ENCODE peak calls at places on chromosomes 4 and X, in six cellular contexts. One of them, this sample, is unnamed.

GRCh38 chr4:128635141-128635911 is 174.2 kb upstream of the JADE1 start:
- DNase-seq in neural progenitor cell: peak; percentile 46
- DNase-seq in PC-3: no peak
- DNase-seq in IMR-90: peak; percentile 55
- DNase-seq in mesenchymal stem cell: peak; percentile 48
- DNase-seq in MM.1S: no peak
- DNase-seq in this sample: no peak

GRCh38 chr4:166128452-166128851 is 255.4 kb downstream of the TLL1 start:
- DNase-seq in mesenchymal stem cell: no peak
- DNase-seq in IMR-90: no peak
- DNase-seq in PC-3: peak; percentile 67
- DNase-seq in neural progenitor cell: no peak
- DNase-seq in MM.1S: no peak
- DNase-seq in this sample: no peak

GRCh38 chrX:152915541-152916241 is 17.8 kb downstream of the ZNF185 start:
- DNase-seq in MM.1S: peak; percentile 9
- DNase-seq in neural progenitor cell: peak; percentile 62
- DNase-seq in IMR-90: peak; percentile 79
- DNase-seq in PC-3: peak; percentile 78
- DNase-seq in mesenchymal stem cell: peak; percentile 71
- DNase-seq in this sample: no peak

GRCh38 chr4:41041541-41041940 is 172.8 kb downstream of the APBB2 start:
- DNase-seq in IMR-90: no peak
- DNase-seq in MM.1S: no peak
- DNase-seq in neural progenitor cell: no peak
- DNase-seq in PC-3: no peak
- DNase-seq in mesenchymal stem cell: no peak
- DNase-seq in this sample: no peak

GRCh38 chr4:26583538-26583864 is 383 bp upstream of the TBC1D19 start:
- DNase-seq in PC-3: peak; percentile 57
- DNase-seq in neural progenitor cell: no peak
- DNase-seq in IMR-90: no peak
- DNase-seq in mesenchymal stem cell: no peak
- DNase-seq in MM.1S: no peak
- DNase-seq in this sample: no peak

GRCh38 chrX:47560831-47561652 is at the start of gene ARAF:
- DNase-seq in mesenchymal stem cell: peak; percentile 99
- DNase-seq in MM.1S: peak; percentile 98
- DNase-seq in PC-3: peak; percentile 99
- DNase-seq in neural progenitor cell: peak; percentile 96
- DNase-seq in IMR-90: peak; percentile 99
- DNase-seq in this sample: peak; percentile 98

GRCh38 chrX:28586291-28586690 is 955 bp upstream of the IL1RAPL1 start:
- DNase-seq in IMR-90: peak; percentile 45
- DNase-seq in mesenchymal stem cell: peak; percentile 56
- DNase-seq in MM.1S: no peak
- DNase-seq in PC-3: peak; percentile 20
- DNase-seq in neural progenitor cell: peak; percentile 71
- DNase-seq in this sample: no peak

GRCh38 chrX:34655496-34656258 is 1.4 kb downstream of the TMEM47 start:
- DNase-seq in MM.1S: no peak
- DNase-seq in PC-3: no peak
- DNase-seq in mesenchymal stem cell: peak; percentile 34
- DNase-seq in neural progenitor cell: peak; percentile 44
- DNase-seq in IMR-90: no peak
- DNase-seq in this sample: no peak

GRCh38 chrX:20620301-20620700 is 353.6 kb upstream of the RPS6KA3 start:
- DNase-seq in PC-3: peak; percentile 76
- DNase-seq in mesenchymal stem cell: no peak
- DNase-seq in neural progenitor cell: no peak
- DNase-seq in IMR-90: no peak
- DNase-seq in MM.1S: no peak
- DNase-seq in this sample: no peak

GRCh38 chrX:24023972-24024664 is 2.9 kb downstream of the KLHL15 start:
- DNase-seq in neural progenitor cell: peak; percentile 28
- DNase-seq in mesenchymal stem cell: peak; percentile 37
- DNase-seq in MM.1S: peak; percentile 15
- DNase-seq in PC-3: peak; percentile 8
- DNase-seq in IMR-90: peak; percentile 23
- DNase-seq in this sample: no peak

GRCh38 chr4:69523385-69524132 is 27.9 kb upstream of the UGT2B4 start:
- DNase-seq in IMR-90: no peak
- DNase-seq in neural progenitor cell: no peak
- DNase-seq in MM.1S: no peak
- DNase-seq in mesenchymal stem cell: no peak
- DNase-seq in PC-3: no peak
- DNase-seq in this sample: no peak

GRCh38 chr4:78863991-78864390 is 75.2 kb downstream of the PAQR3 start:
- DNase-seq in MM.1S: no peak
- DNase-seq in PC-3: no peak
- DNase-seq in IMR-90: no peak
- DNase-seq in mesenchymal stem cell: no peak
- DNase-seq in neural progenitor cell: no peak
- DNase-seq in this sample: no peak

GRCh38 chr4:24675723-24676122 is 91.4 kb upstream of the DHX15 start:
- DNase-seq in mesenchymal stem cell: no peak
- DNase-seq in IMR-90: no peak
- DNase-seq in MM.1S: no peak
- DNase-seq in neural progenitor cell: no peak
- DNase-seq in PC-3: no peak
- DNase-seq in this sample: no peak

GRCh38 chr4:170386974-170387373 is 297.2 kb upstream of the AADAT start:
- DNase-seq in IMR-90: peak; percentile 46
- DNase-seq in MM.1S: peak; percentile 25
- DNase-seq in PC-3: no peak
- DNase-seq in mesenchymal stem cell: no peak
- DNase-seq in neural progenitor cell: no peak
- DNase-seq in this sample: no peak

GRCh38 chrX:17459008-17459407 is 84.0 kb downstream of the NHS start:
- DNase-seq in MM.1S: no peak
- DNase-seq in PC-3: no peak
- DNase-seq in mesenchymal stem cell: no peak
- DNase-seq in neural progenitor cell: no peak
- DNase-seq in IMR-90: peak; percentile 61
- DNase-seq in this sample: no peak

GRCh38 chrX:43970528-43970927 is 2.7 kb downstream of the NDP start:
- DNase-seq in MM.1S: no peak
- DNase-seq in neural progenitor cell: no peak
- DNase-seq in PC-3: peak; percentile 57
- DNase-seq in mesenchymal stem cell: no peak
- DNase-seq in IMR-90: peak; percentile 68
- DNase-seq in this sample: no peak

GRCh38 chrX:124573458-124573857 is 227.1 kb downstream of the SH2D1A start:
- DNase-seq in neural progenitor cell: no peak
- DNase-seq in IMR-90: no peak
- DNase-seq in mesenchymal stem cell: peak; percentile 29
- DNase-seq in PC-3: peak; percentile 7
- DNase-seq in MM.1S: no peak
- DNase-seq in this sample: no peak

GRCh38 chr4:8747467-8747841 is 124.2 kb downstream of the HMX1 start:
- DNase-seq in mesenchymal stem cell: no peak
- DNase-seq in IMR-90: no peak
- DNase-seq in MM.1S: no peak
- DNase-seq in neural progenitor cell: peak; percentile 32
- DNase-seq in PC-3: no peak
- DNase-seq in this sample: peak; percentile 32

GRCh38 chr4:139924782-139925181 is 229.2 kb downstream of the MAML3 start:
- DNase-seq in mesenchymal stem cell: no peak
- DNase-seq in IMR-90: no peak
- DNase-seq in neural progenitor cell: no peak
- DNase-seq in PC-3: no peak
- DNase-seq in MM.1S: no peak
- DNase-seq in this sample: no peak

GRCh38 chr4:126898815-126899214 is 733.9 kb upstream of the INTU start:
- DNase-seq in MM.1S: no peak
- DNase-seq in mesenchymal stem cell: no peak
- DNase-seq in IMR-90: no peak
- DNase-seq in PC-3: no peak
- DNase-seq in neural progenitor cell: no peak
- DNase-seq in this sample: no peak

GRCh38 chr4:158996669-158997074 is 106.2 kb upstream of the RAPGEF2 start:
- DNase-seq in mesenchymal stem cell: peak; percentile 91
- DNase-seq in neural progenitor cell: no peak
- DNase-seq in PC-3: peak; percentile 97
- DNase-seq in IMR-90: peak; percentile 97
- DNase-seq in MM.1S: no peak
- DNase-seq in this sample: no peak

GRCh38 chr4:158997660-158998349 is 105.1 kb upstream of the RAPGEF2 start:
- DNase-seq in IMR-90: no peak
- DNase-seq in PC-3: peak; percentile 9
- DNase-seq in neural progenitor cell: no peak
- DNase-seq in MM.1S: no peak
- DNase-seq in mesenchymal stem cell: no peak
- DNase-seq in this sample: no peak

GRCh38 chr4:158999849-159000248 is 103.0 kb upstream of the RAPGEF2 start:
- DNase-seq in PC-3: no peak
- DNase-seq in neural progenitor cell: no peak
- DNase-seq in MM.1S: no peak
- DNase-seq in mesenchymal stem cell: no peak
- DNase-seq in IMR-90: no peak
- DNase-seq in this sample: no peak

GRCh38 chr4:158998624-158999023 is 104.3 kb upstream of the RAPGEF2 start:
- DNase-seq in MM.1S: no peak
- DNase-seq in mesenchymal stem cell: peak; percentile 32
- DNase-seq in PC-3: peak; percentile 79
- DNase-seq in IMR-90: no peak
- DNase-seq in neural progenitor cell: no peak
- DNase-seq in this sample: no peak

GRCh38 chr4:158999166-158999682 is 103.7 kb upstream of the RAPGEF2 start:
- DNase-seq in PC-3: no peak
- DNase-seq in neural progenitor cell: no peak
- DNase-seq in MM.1S: no peak
- DNase-seq in mesenchymal stem cell: no peak
- DNase-seq in IMR-90: no peak
- DNase-seq in this sample: no peak
- H3K9ac ChIP-seq in PC-3: no peak overlapping the region
- H3K9ac ChIP-seq in neural progenitor cell: no peak overlapping the region
- H3K9ac ChIP-seq in MM.1S: no peak overlapping the region
- H3K9ac ChIP-seq in mesenchymal stem cell: no peak overlapping the region
- H3K9ac ChIP-seq in IMR-90: no peak overlapping the region
- H3K9ac ChIP-seq in this sample: no peak overlapping the region

GRCh38 chr4:94409375-94409679 is 42.4 kb upstream of the PDLIM5 start:
- DNase-seq in mesenchymal stem cell: no peak
- DNase-seq in IMR-90: no peak
- DNase-seq in PC-3: no peak
- DNase-seq in MM.1S: no peak
- DNase-seq in neural progenitor cell: no peak
- DNase-seq in this sample: no peak
- H3K9ac ChIP-seq in mesenchymal stem cell: no peak overlapping the region
- H3K9ac ChIP-seq in IMR-90: no peak overlapping the region
- H3K9ac ChIP-seq in PC-3: no peak overlapping the region
- H3K9ac ChIP-seq in MM.1S: no peak overlapping the region
- H3K9ac ChIP-seq in neural progenitor cell: no peak overlapping the region
- H3K9ac ChIP-seq in this sample: no peak overlapping the region

GRCh38 chrX:65196758-65197371 is 220.6 kb upstream of the ZC4H2 start:
- DNase-seq in PC-3: peak; percentile 44
- DNase-seq in MM.1S: no peak
- DNase-seq in neural progenitor cell: peak; percentile 82
- DNase-seq in mesenchymal stem cell: no peak
- DNase-seq in IMR-90: no peak
- DNase-seq in this sample: no peak
- H3K9ac ChIP-seq in PC-3: no peak overlapping the region
- H3K9ac ChIP-seq in MM.1S: no peak overlapping the region
- H3K9ac ChIP-seq in neural progenitor cell: no peak overlapping the region
- H3K9ac ChIP-seq in mesenchymal stem cell: no peak overlapping the region
- H3K9ac ChIP-seq in IMR-90: no peak overlapping the region
- H3K9ac ChIP-seq in this sample: no peak overlapping the region

DNA sequence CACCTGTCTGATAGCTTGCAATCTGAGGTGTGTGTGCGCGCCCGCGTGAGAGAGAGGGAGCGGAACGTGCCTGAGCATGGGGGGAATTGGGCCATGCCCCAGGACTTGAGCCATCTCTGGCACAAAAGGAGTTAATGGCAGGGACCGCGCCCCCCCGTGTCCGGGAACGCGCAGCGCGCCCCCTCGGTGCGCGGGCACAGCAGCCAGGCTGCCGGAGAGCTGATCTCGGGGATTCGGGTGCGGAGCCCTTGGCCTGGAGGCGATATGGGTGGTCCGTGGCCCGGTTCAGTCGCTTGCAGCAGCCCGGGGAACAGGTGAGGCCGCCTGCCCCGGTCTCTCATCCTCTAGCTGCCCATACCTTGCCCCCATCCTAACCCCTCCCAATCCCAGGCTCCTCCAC is at the start of gene NLGN3:
- DNase-seq in mesenchymal stem cell: no peak
- DNase-seq in IMR-90: no peak
- DNase-seq in PC-3: no peak
- DNase-seq in MM.1S: no peak
- DNase-seq in neural progenitor cell: peak; percentile 63
- DNase-seq in this sample: no peak
- H3K9ac ChIP-seq in mesenchymal stem cell: peak within 1 kb of the TSS; percentile 40
- H3K9ac ChIP-seq in IMR-90: no peak within 1 kb of the TSS
- H3K9ac ChIP-seq in PC-3: no peak within 1 kb of the TSS
- H3K9ac ChIP-seq in MM.1S: no peak within 1 kb of the TSS
- H3K9ac ChIP-seq in neural progenitor cell: no peak within 1 kb of the TSS
- H3K9ac ChIP-seq in this sample: no peak within 1 kb of the TSS

DNA sequence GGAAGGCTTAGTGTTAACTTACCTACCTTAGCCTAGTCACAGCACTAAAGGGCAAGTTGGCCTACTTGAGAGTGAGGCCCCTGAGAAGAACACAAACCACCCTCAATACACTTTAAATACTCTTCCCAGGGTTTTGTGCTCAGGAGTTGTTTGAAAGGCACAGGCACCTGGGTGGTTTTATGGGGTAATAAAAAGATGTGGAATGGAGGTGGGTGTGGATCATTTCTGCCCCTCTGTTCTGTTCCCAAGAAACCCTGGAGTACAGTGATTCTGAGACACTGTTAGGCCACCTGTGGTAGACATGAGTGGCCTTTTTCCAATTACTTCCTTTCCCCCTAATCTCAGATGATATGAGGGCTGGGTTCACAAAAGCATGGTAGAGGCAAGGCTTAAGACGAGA is 113.4 kb upstream of the C1GALT1C1 start:
- DNase-seq in MM.1S: no peak
- DNase-seq in mesenchymal stem cell: no peak
- DNase-seq in IMR-90: no peak
- DNase-seq in PC-3: no peak
- DNase-seq in neural progenitor cell: no peak
- DNase-seq in this sample: no peak
- H3K9ac ChIP-seq in MM.1S: no peak overlapping the region
- H3K9ac ChIP-seq in mesenchymal stem cell: no peak overlapping the region
- H3K9ac ChIP-seq in IMR-90: no peak overlapping the region
- H3K9ac ChIP-seq in PC-3: no peak overlapping the region
- H3K9ac ChIP-seq in neural progenitor cell: no peak overlapping the region
- H3K9ac ChIP-seq in this sample: no peak overlapping the region

GRCh38 chr4:38157592-38157991 is 197.4 kb downstream of the PTTG2 start:
- DNase-seq in MM.1S: no peak
- DNase-seq in mesenchymal stem cell: no peak
- DNase-seq in PC-3: no peak
- DNase-seq in neural progenitor cell: no peak
- DNase-seq in IMR-90: no peak
- DNase-seq in this sample: no peak
- H3K9ac ChIP-seq in MM.1S: no peak overlapping the region
- H3K9ac ChIP-seq in mesenchymal stem cell: no peak overlapping the region
- H3K9ac ChIP-seq in PC-3: no peak overlapping the region
- H3K9ac ChIP-seq in neural progenitor cell: no peak overlapping the region
- H3K9ac ChIP-seq in IMR-90: no peak overlapping the region
- H3K9ac ChIP-seq in this sample: no peak overlapping the region

GRCh38 chr4:152079543-152080293 is 318.9 kb upstream of the GATB start:
- DNase-seq in mesenchymal stem cell: no peak
- DNase-seq in PC-3: no peak
- DNase-seq in neural progenitor cell: no peak
- DNase-seq in IMR-90: no peak
- DNase-seq in MM.1S: peak; percentile 90
- DNase-seq in this sample: no peak
- H3K9ac ChIP-seq in mesenchymal stem cell: no peak overlapping the region
- H3K9ac ChIP-seq in PC-3: no peak overlapping the region
- H3K9ac ChIP-seq in neural progenitor cell: no peak overlapping the region
- H3K9ac ChIP-seq in IMR-90: no peak overlapping the region
- H3K9ac ChIP-seq in MM.1S: no peak overlapping the region
- H3K9ac ChIP-seq in this sample: no peak overlapping the region

This sample was measured in kidney.